ENCODE peak calls at places on chromosomes 7 and 10, in eight cellular contexts. F is Peyer's patch, J is foreskin fibroblast, C is prostate gland, U is tibial nerve, M is A549, V is bronchial epithelial cell, H is AG04449. Z is an unnamed sample.

GRCh38 chr10:99975942-99976809 is 33.6 kb downstream of the DNMBP start:
- DNase-seq in F (no peak), J (peak), C (no peak), U (peak), M (no peak), V (peak), H (no peak), Z (peak)

GRCh38 chr10:114518401-114519305 is 114.4 kb upstream of the AFAP1L2 start:
- DNase-seq in F (no peak), J (no peak), C (no peak), U (no peak), M (peak), V (peak), H (no peak), Z (no peak)

GRCh38 chr7:155795951-155796350 is 16.3 kb downstream of the SHH start:
- DNase-seq in F (no peak), J (no peak), C (no peak), U (no peak), M (no peak), V (no peak), H (no peak), Z (no peak)

GRCh38 chr7:101598981-101599681 is 30.0 kb downstream of the MYL10 start:
- DNase-seq in F (no peak), J (peak), C (no peak), U (no peak), M (no peak), V (no peak), H (no peak), Z (no peak)

GRCh38 chr10:124378817-124379510 is 39.8 kb downstream of the OAT start:
- DNase-seq in F (no peak), J (no peak), C (peak), U (no peak), M (peak), V (peak), H (no peak), Z (no peak)

GRCh38 chr10:18312385-18313145 is 172.3 kb downstream of the CACNB2 start:
- DNase-seq in F (no peak), J (peak), C (no peak), U (peak), M (peak), V (peak), H (no peak), Z (peak)

GRCh38 chr7:31271641-31272405 is 68.7 kb downstream of the NEUROD6 start:
- DNase-seq in F (no peak), J (no peak), C (peak), U (no peak), M (no peak), V (no peak), H (no peak), Z (no peak)

GRCh38 chr10:129038490-129039011 is 428.5 kb upstream of the MGMT start:
- DNase-seq in F (no peak), J (no peak), C (no peak), U (no peak), M (no peak), V (no peak), H (no peak), Z (no peak)

GRCh38 chr7:80134536-80135305 is at the start of gene GNAI1:
- DNase-seq in F (peak), J (peak), C (peak), U (no peak), M (peak), V (peak), H (no peak), Z (peak)

GRCh38 chr7:116802784-116803183 is 59.6 kb upstream of the CAPZA2 start:
- DNase-seq in F (no peak), J (peak), C (no peak), U (peak), M (peak), V (peak), H (no peak), Z (peak)

GRCh38 chr7:158542651-158543400 is 44.8 kb downstream of the PTPRN2 start:
- DNase-seq in F (no peak), J (no peak), C (no peak), U (no peak), M (no peak), V (no peak), H (no peak), Z (no peak)

GRCh38 chr7:116671681-116672595 is at the start of gene MET:
- DNase-seq in F (peak), J (peak), C (peak), U (peak), M (peak), V (peak), H (no peak), Z (peak)

GRCh38 chr10:102505462-102506115 is 1.8 kb downstream of the SUFU start:
- DNase-seq in F (no peak), J (no peak), C (no peak), U (no peak), M (no peak), V (no peak), H (no peak), Z (no peak)

GRCh38 chr7:115276791-115277190 is 354.9 kb downstream of the MDFIC start:
- DNase-seq in F (no peak), J (no peak), C (no peak), U (no peak), M (no peak), V (no peak), H (no peak), Z (no peak)

GRCh38 chr10:119025336-119025735 is 4.2 kb upstream of the NANOS1 start:
- DNase-seq in F (no peak), J (peak), C (peak), U (no peak), M (no peak), V (peak), H (no peak), Z (peak)

GRCh38 chr10:69086131-69086530 is 1.8 kb upstream of the SRGN start:
- DNase-seq in F (no peak), J (peak), C (no peak), U (no peak), M (no peak), V (no peak), H (no peak), Z (no peak)

GRCh38 chr7:139321071-139321745 is 19.9 kb upstream of the FMC1 start:
- DNase-seq in F (no peak), J (peak), C (no peak), U (no peak), M (no peak), V (peak), H (no peak), Z (peak)

GRCh38 chr7:51261950-51262795 is 54.4 kb downstream of the COBL start:
- DNase-seq in F (no peak), J (no peak), C (peak), U (no peak), M (no peak), V (no peak), H (no peak), Z (no peak)

GRCh38 chr10:43667317-43667731 is 18.6 kb upstream of the ZNF32 start:
- DNase-seq in F (no peak), J (peak), C (no peak), U (no peak), M (peak), V (no peak), H (no peak), Z (peak)

GRCh38 chr10:110834622-110835219 is 37.0 kb upstream of the PDCD4 start:
- DNase-seq in F (no peak), J (no peak), C (peak), U (no peak), M (no peak), V (peak), H (no peak), Z (peak)

GRCh38 chr10:110717830-110718595 is 73.9 kb downstream of the RBM20 start:
- DNase-seq in F (no peak), J (no peak), C (no peak), U (peak), M (no peak), V (no peak), H (no peak), Z (no peak)

GRCh38 chr7:122675011-122675410 is 23.9 kb downstream of the RNF133 start:
- DNase-seq in F (no peak), J (no peak), C (peak), U (no peak), M (no peak), V (peak), H (no peak), Z (no peak)

GRCh38 chr7:139725843-139726484 is 51.8 kb downstream of the HIPK2 start:
- DNase-seq in F (peak), J (no peak), C (no peak), U (no peak), M (no peak), V (no peak), H (no peak), Z (no peak)

GRCh38 chr10:84026821-84027257 is 112.5 kb upstream of the GHITM start:
- DNase-seq in F (no peak), J (peak), C (no peak), U (no peak), M (no peak), V (peak), H (no peak), Z (peak)

GRCh38 chr7:16399265-16399801 is 22.0 kb downstream of the CRPPA start:
- DNase-seq in F (no peak), J (no peak), C (no peak), U (no peak), M (no peak), V (no peak), H (no peak), Z (no peak)

GRCh38 chr7:34823650-34824258 is 165.7 kb downstream of the NPSR1 start:
- DNase-seq in F (peak), J (peak), C (peak), U (peak), M (peak), V (peak), H (no peak), Z (peak)

GRCh38 chr10:116212756-116213155 is 60.2 kb downstream of the GFRA1 start:
- DNase-seq in F (no peak), J (no peak), C (no peak), U (no peak), M (no peak), V (no peak), H (no peak), Z (no peak)

GRCh38 chr10:124671486-124672075 is 72.6 kb downstream of the FAM53B start:
- DNase-seq in F (no peak), J (peak), C (no peak), U (peak), M (peak), V (peak), H (no peak), Z (peak)

GRCh38 chr7:141671705-141672496 is 30.1 kb downstream of the DENND11 start:
- DNase-seq in F (no peak), J (peak), C (no peak), U (no peak), M (no peak), V (no peak), H (no peak), Z (no peak)

GRCh38 chr10:24891823-24892222 is 60.6 kb downstream of the PRTFDC1 start:
- DNase-seq in F (no peak), J (peak), C (no peak), U (no peak), M (no peak), V (peak), H (no peak), Z (no peak)

GRCh38 chr10:35552622-35553342 is 52.4 kb upstream of the GJD4 start:
- DNase-seq in F (no peak), J (no peak), C (no peak), U (no peak), M (no peak), V (peak), H (no peak), Z (no peak)

GRCh38 chr10:128046156-128046933 is 79.9 kb downstream of the MKI67 start:
- DNase-seq in F (no peak), J (no peak), C (no peak), U (no peak), M (no peak), V (no peak), H (no peak), Z (no peak)

GRCh38 chr10:52213511-52213831 is 100.6 kb upstream of the DKK1 start:
- DNase-seq in F (peak), J (peak), C (no peak), U (no peak), M (no peak), V (peak), H (peak), Z (peak)

GRCh38 chr7:43637114-43637806 is 54.4 kb downstream of the STK17A start:
- DNase-seq in F (no peak), J (peak), C (no peak), U (no peak), M (no peak), V (peak), H (no peak), Z (no peak)

GRCh38 chr7:132049462-132050304 is 493.3 kb upstream of the PODXL start:
- DNase-seq in F (peak), J (peak), C (no peak), U (no peak), M (peak), V (peak), H (no peak), Z (peak)

GRCh38 chr7:21154592-21154991 is 273.3 kb upstream of the SP4 start:
- DNase-seq in F (no peak), J (no peak), C (no peak), U (no peak), M (no peak), V (no peak), H (no peak), Z (no peak)

GRCh38 chr7:45082031-45082830 is 6.5 kb downstream of the NACAD start:
- DNase-seq in F (no peak), J (no peak), C (no peak), U (no peak), M (no peak), V (no peak), H (no peak), Z (no peak)

GRCh38 chr10:44978570-44979280 is at the start of gene DEPP1:
- DNase-seq in F (peak), J (peak), C (peak), U (peak), M (peak), V (peak), H (peak), Z (peak)

GRCh38 chr10:90588222-90588621 is 269.6 kb downstream of the HTR7 start:
- DNase-seq in F (no peak), J (no peak), C (no peak), U (no peak), M (no peak), V (no peak), H (no peak), Z (no peak)

GRCh38 chr10:90591629-90592028 is 266.2 kb downstream of the HTR7 start:
- DNase-seq in F (no peak), J (no peak), C (no peak), U (no peak), M (no peak), V (no peak), H (no peak), Z (no peak)

GRCh38 chr10:90589825-90590224 is 268.0 kb downstream of the HTR7 start:
- DNase-seq in F (no peak), J (peak), C (no peak), U (no peak), M (no peak), V (no peak), H (no peak), Z (no peak)

GRCh38 chr10:90587561-90587960 is 270.3 kb downstream of the HTR7 start:
- DNase-seq in F (no peak), J (no peak), C (no peak), U (no peak), M (no peak), V (no peak), H (no peak), Z (no peak)

GRCh38 chr10:90592903-90593302 is 264.9 kb downstream of the HTR7 start:
- DNase-seq in F (no peak), J (peak), C (no peak), U (peak), M (peak), V (peak), H (no peak), Z (peak)
- H3K4me3 ChIP-seq in F (no peak), J (no peak), C (no peak), U (no peak), M (no peak), V (no peak), H (no peak), Z (no peak)

GRCh38 chr10:132398566-132398991 is 1.6 kb downstream of the PWWP2B start:
- DNase-seq in F (no peak), J (no peak), C (no peak), U (no peak), M (no peak), V (no peak), H (no peak), Z (no peak)

GRCh38 chr10:132395704-132396494 is 1.1 kb upstream of the PWWP2B start:
- DNase-seq in F (peak), J (peak), C (no peak), U (peak), M (no peak), V (no peak), H (no peak), Z (peak)

GRCh38 chr10:132397671-132398565 is 918 bp downstream of the PWWP2B start:
- DNase-seq in F (peak), J (peak), C (no peak), U (no peak), M (no peak), V (peak), H (no peak), Z (peak)

GRCh38 chr10:132396495-132397035 is 435 bp upstream of the PWWP2B start:
- DNase-seq in F (peak), J (peak), C (peak), U (no peak), M (no peak), V (no peak), H (no peak), Z (peak)

DNA sequence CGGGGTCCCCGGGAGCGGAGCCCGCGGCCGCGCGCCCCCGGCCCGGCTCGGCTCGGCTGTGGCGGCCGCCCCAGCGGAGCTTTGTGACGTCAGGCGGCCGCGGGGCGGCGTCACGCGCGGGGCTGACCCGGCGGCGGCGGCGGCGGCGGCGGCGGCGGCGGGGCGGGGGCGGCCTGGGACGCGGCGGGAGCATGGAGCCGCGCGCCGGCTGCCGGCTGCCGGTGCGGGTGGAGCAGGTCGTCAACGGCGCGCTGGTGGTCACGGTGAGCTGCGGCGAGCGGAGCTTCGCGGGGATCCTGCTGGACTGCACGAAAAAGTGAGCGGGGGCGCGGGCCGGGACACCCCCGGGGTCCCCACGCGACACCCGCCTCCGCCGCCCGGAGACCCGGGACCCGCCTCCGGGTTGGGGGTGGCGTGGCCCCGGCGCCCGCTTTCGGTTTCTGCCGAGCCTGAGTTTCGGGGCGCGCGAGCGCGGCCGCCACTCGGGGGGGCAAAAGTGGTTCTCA is at the start of gene PWWP2B:
- DNase-seq in F (peak), J (peak), C (no peak), U (no peak), M (no peak), V (no peak), H (no peak), Z (peak)
- H3K4me3 ChIP-seq in F (peak), J (peak), C (peak), U (peak), M (peak), V (peak), H (peak), Z (peak)

GRCh38 chr7:94513565-94513860 is 3.9 kb downstream of the CASD1 start:
- DNase-seq in F (no peak), J (no peak), C (no peak), U (no peak), M (no peak), V (no peak), H (no peak), Z (no peak)

GRCh38 chr7:94514140-94514889 is 4.7 kb downstream of the CASD1 start:
- DNase-seq in F (no peak), J (no peak), C (no peak), U (no peak), M (no peak), V (no peak), H (no peak), Z (no peak)

GRCh38 chr7:94511763-94512162 is 2.2 kb downstream of the CASD1 start:
- DNase-seq in F (no peak), J (no peak), C (no peak), U (no peak), M (no peak), V (peak), H (no peak), Z (no peak)

GRCh38 chr7:94514917-94515316 is 5.3 kb downstream of the CASD1 start:
- DNase-seq in F (no peak), J (no peak), C (no peak), U (no peak), M (no peak), V (no peak), H (no peak), Z (no peak)

GRCh38 chr7:94512735-94513564 is 3.3 kb downstream of the CASD1 start:
- DNase-seq in F (no peak), J (no peak), C (no peak), U (no peak), M (no peak), V (no peak), H (no peak), Z (no peak)
- H3K4me3 ChIP-seq in F (no peak), J (no peak), C (no peak), U (no peak), M (no peak), V (no peak), H (no peak), Z (no peak)

DNA sequence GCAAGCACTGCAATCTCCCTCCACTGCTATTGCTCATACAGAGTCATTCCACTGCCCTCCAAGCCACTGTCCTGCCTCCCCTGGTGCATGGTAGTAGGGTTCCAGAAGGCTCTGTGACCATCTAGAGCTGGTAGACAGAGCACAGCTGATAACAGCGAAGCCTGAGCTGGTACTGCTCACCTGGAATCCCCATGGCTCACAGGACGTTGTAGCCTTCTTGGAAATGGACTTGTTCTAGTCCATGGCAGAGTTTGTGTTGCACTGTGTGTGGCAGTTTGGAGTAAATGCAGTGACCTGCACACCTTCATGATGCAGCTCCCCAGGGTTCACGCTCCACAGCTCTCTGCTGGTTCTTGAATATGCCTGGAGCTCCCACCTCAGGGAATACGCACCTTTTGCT is 67.0 kb downstream of the ITGA8 start:
- DNase-seq in F (no peak), J (no peak), C (no peak), U (no peak), M (no peak), V (no peak), H (no peak), Z (no peak)
- H3K4me3 ChIP-seq in F (no peak), J (no peak), C (no peak), U (no peak), M (no peak), V (no peak), H (no peak), Z (no peak)

DNA sequence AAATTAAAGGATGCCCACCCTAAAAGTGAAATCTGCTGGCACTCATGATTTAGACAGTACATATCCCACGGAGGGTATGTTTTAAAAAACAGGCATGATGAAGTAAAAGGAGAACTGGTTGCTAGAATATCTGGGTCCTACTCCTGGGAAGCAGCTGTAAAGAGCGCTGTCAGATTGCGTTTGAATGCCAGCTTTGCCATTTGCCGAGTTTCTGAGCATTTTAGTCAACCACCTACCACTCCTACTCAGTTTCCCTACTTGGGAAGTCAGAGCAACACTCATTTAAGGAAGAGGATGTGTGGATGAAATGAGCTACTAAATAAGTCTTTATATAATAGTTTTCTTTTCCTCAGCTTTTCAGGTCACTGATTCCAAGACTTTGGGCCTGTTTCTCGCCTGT is 1.1 kb upstream of the UMAD1 start:
- DNase-seq in F (no peak), J (no peak), C (no peak), U (no peak), M (no peak), V (no peak), H (no peak), Z (no peak)
- H3K4me3 ChIP-seq in F (peak), J (peak), C (peak), U (peak), M (peak), V (peak), H (peak), Z (peak)

GRCh38 chr10:113007343-113007771 is 57.3 kb downstream of the TCF7L2 start:
- DNase-seq in F (no peak), J (no peak), C (no peak), U (no peak), M (no peak), V (no peak), H (no peak), Z (no peak)
- H3K4me3 ChIP-seq in F (no peak), J (no peak), C (no peak), U (no peak), M (no peak), V (no peak), H (no peak), Z (no peak)